ENCODE peak calls at places on chromosomes 12 and 14, in eight cellular contexts. One of them, this sample, is unnamed.

GRCh38 chr12:113137861-113138783 is 2.6 kb upstream of the RASAL1 start:
- DNase-seq in nephron progenitor cell: no peak
- DNase-seq in activated CD4-positive, alpha-beta T cell treated with anti-CD3 and anti-CD28 coated beads, Interleukin-2, amount 50 U/mL, for 24 hours: no peak
- DNase-seq in fibroblast of lung: no peak
- DNase-seq in NCI-H1417 treated with DMSO at 0.1 percent for 48 hours: no peak
- DNase-seq in HuH-7: no peak
- DNase-seq in left colon: peak
- DNase-seq in erythroblast: no peak
- DNase-seq in this sample: no peak

GRCh38 chr14:94171208-94171607 is 2.9 kb upstream of the PPP4R4 start:
- DNase-seq in nephron progenitor cell: no peak
- DNase-seq in activated CD4-positive, alpha-beta T cell treated with anti-CD3 and anti-CD28 coated beads, Interleukin-2, amount 50 U/mL, for 24 hours: no peak
- DNase-seq in fibroblast of lung: no peak
- DNase-seq in NCI-H1417 treated with DMSO at 0.1 percent for 48 hours: no peak
- DNase-seq in HuH-7: no peak
- DNase-seq in left colon: no peak
- DNase-seq in erythroblast: no peak
- DNase-seq in this sample: no peak

GRCh38 chr14:60302663-60303062 is 53.6 kb downstream of the PPM1A start:
- DNase-seq in nephron progenitor cell: no peak
- DNase-seq in activated CD4-positive, alpha-beta T cell treated with anti-CD3 and anti-CD28 coated beads, Interleukin-2, amount 50 U/mL, for 24 hours: no peak
- DNase-seq in fibroblast of lung: no peak
- DNase-seq in NCI-H1417 treated with DMSO at 0.1 percent for 48 hours: no peak
- DNase-seq in HuH-7: no peak
- DNase-seq in left colon: no peak
- DNase-seq in erythroblast: no peak
- DNase-seq in this sample: no peak

GRCh38 chr12:24948816-24949722 is at the start of gene BCAT1:
- DNase-seq in nephron progenitor cell: peak
- DNase-seq in activated CD4-positive, alpha-beta T cell treated with anti-CD3 and anti-CD28 coated beads, Interleukin-2, amount 50 U/mL, for 24 hours: peak
- DNase-seq in fibroblast of lung: peak
- DNase-seq in NCI-H1417 treated with DMSO at 0.1 percent for 48 hours: no peak
- DNase-seq in HuH-7: peak
- DNase-seq in left colon: peak
- DNase-seq in erythroblast: peak
- DNase-seq in this sample: peak

GRCh38 chr12:12327802-12328201 is 22.2 kb downstream of the MANSC1 start:
- DNase-seq in nephron progenitor cell: no peak
- DNase-seq in activated CD4-positive, alpha-beta T cell treated with anti-CD3 and anti-CD28 coated beads, Interleukin-2, amount 50 U/mL, for 24 hours: peak
- DNase-seq in fibroblast of lung: peak
- DNase-seq in NCI-H1417 treated with DMSO at 0.1 percent for 48 hours: no peak
- DNase-seq in HuH-7: peak
- DNase-seq in left colon: no peak
- DNase-seq in erythroblast: peak
- DNase-seq in this sample: peak

GRCh38 chr14:27730204-27730603 is 1036.4 kb upstream of the FOXG1 start:
- DNase-seq in nephron progenitor cell: no peak
- DNase-seq in activated CD4-positive, alpha-beta T cell treated with anti-CD3 and anti-CD28 coated beads, Interleukin-2, amount 50 U/mL, for 24 hours: no peak
- DNase-seq in fibroblast of lung: no peak
- DNase-seq in NCI-H1417 treated with DMSO at 0.1 percent for 48 hours: no peak
- DNase-seq in HuH-7: no peak
- DNase-seq in left colon: no peak
- DNase-seq in erythroblast: no peak
- DNase-seq in this sample: no peak

GRCh38 chr12:131137836-131138637 is 184.3 kb downstream of the ADGRD1 start:
- DNase-seq in nephron progenitor cell: peak
- DNase-seq in activated CD4-positive, alpha-beta T cell treated with anti-CD3 and anti-CD28 coated beads, Interleukin-2, amount 50 U/mL, for 24 hours: no peak
- DNase-seq in fibroblast of lung: no peak
- DNase-seq in NCI-H1417 treated with DMSO at 0.1 percent for 48 hours: no peak
- DNase-seq in HuH-7: no peak
- DNase-seq in left colon: no peak
- DNase-seq in erythroblast: no peak
- DNase-seq in this sample: no peak

GRCh38 chr14:21940887-21941855 is 267.6 kb upstream of the OR4E1 start:
- DNase-seq in nephron progenitor cell: peak
- DNase-seq in activated CD4-positive, alpha-beta T cell treated with anti-CD3 and anti-CD28 coated beads, Interleukin-2, amount 50 U/mL, for 24 hours: peak
- DNase-seq in fibroblast of lung: peak
- DNase-seq in NCI-H1417 treated with DMSO at 0.1 percent for 48 hours: no peak
- DNase-seq in HuH-7: peak
- DNase-seq in left colon: no peak
- DNase-seq in erythroblast: peak
- DNase-seq in this sample: peak

GRCh38 chr14:92560106-92560865 is 46.7 kb downstream of the RIN3 start:
- DNase-seq in nephron progenitor cell: no peak
- DNase-seq in activated CD4-positive, alpha-beta T cell treated with anti-CD3 and anti-CD28 coated beads, Interleukin-2, amount 50 U/mL, for 24 hours: no peak
- DNase-seq in fibroblast of lung: no peak
- DNase-seq in NCI-H1417 treated with DMSO at 0.1 percent for 48 hours: no peak
- DNase-seq in HuH-7: no peak
- DNase-seq in left colon: no peak
- DNase-seq in erythroblast: no peak
- DNase-seq in this sample: no peak

GRCh38 chr14:20631023-20631820 is 10.3 kb downstream of the OR6S1 start:
- DNase-seq in nephron progenitor cell: peak
- DNase-seq in activated CD4-positive, alpha-beta T cell treated with anti-CD3 and anti-CD28 coated beads, Interleukin-2, amount 50 U/mL, for 24 hours: peak
- DNase-seq in fibroblast of lung: peak
- DNase-seq in NCI-H1417 treated with DMSO at 0.1 percent for 48 hours: no peak
- DNase-seq in HuH-7: no peak
- DNase-seq in left colon: peak
- DNase-seq in erythroblast: peak
- DNase-seq in this sample: peak

GRCh38 chr14:103519043-103519836 is 3.4 kb downstream of the CKB start:
- DNase-seq in nephron progenitor cell: no peak
- DNase-seq in activated CD4-positive, alpha-beta T cell treated with anti-CD3 and anti-CD28 coated beads, Interleukin-2, amount 50 U/mL, for 24 hours: no peak
- DNase-seq in fibroblast of lung: peak
- DNase-seq in NCI-H1417 treated with DMSO at 0.1 percent for 48 hours: no peak
- DNase-seq in HuH-7: no peak
- DNase-seq in left colon: peak
- DNase-seq in erythroblast: peak
- DNase-seq in this sample: no peak

GRCh38 chr14:103391048-103391447 is 5.8 kb downstream of the MARK3 start:
- DNase-seq in nephron progenitor cell: no peak
- DNase-seq in activated CD4-positive, alpha-beta T cell treated with anti-CD3 and anti-CD28 coated beads, Interleukin-2, amount 50 U/mL, for 24 hours: no peak
- DNase-seq in fibroblast of lung: peak
- DNase-seq in NCI-H1417 treated with DMSO at 0.1 percent for 48 hours: no peak
- DNase-seq in HuH-7: no peak
- DNase-seq in left colon: no peak
- DNase-seq in erythroblast: peak
- DNase-seq in this sample: peak

GRCh38 chr12:9784326-9784725 is 23.6 kb upstream of the CD69 start:
- DNase-seq in nephron progenitor cell: no peak
- DNase-seq in activated CD4-positive, alpha-beta T cell treated with anti-CD3 and anti-CD28 coated beads, Interleukin-2, amount 50 U/mL, for 24 hours: no peak
- DNase-seq in fibroblast of lung: no peak
- DNase-seq in NCI-H1417 treated with DMSO at 0.1 percent for 48 hours: no peak
- DNase-seq in HuH-7: no peak
- DNase-seq in left colon: no peak
- DNase-seq in erythroblast: no peak
- DNase-seq in this sample: no peak

GRCh38 chr12:81022531-81022930 is 55.3 kb upstream of the ACSS3 start:
- DNase-seq in nephron progenitor cell: no peak
- DNase-seq in activated CD4-positive, alpha-beta T cell treated with anti-CD3 and anti-CD28 coated beads, Interleukin-2, amount 50 U/mL, for 24 hours: no peak
- DNase-seq in fibroblast of lung: peak
- DNase-seq in NCI-H1417 treated with DMSO at 0.1 percent for 48 hours: no peak
- DNase-seq in HuH-7: no peak
- DNase-seq in left colon: no peak
- DNase-seq in erythroblast: no peak
- DNase-seq in this sample: no peak

GRCh38 chr12:40238221-40238902 is 13.6 kb downstream of the LRRK2 start:
- DNase-seq in nephron progenitor cell: no peak
- DNase-seq in activated CD4-positive, alpha-beta T cell treated with anti-CD3 and anti-CD28 coated beads, Interleukin-2, amount 50 U/mL, for 24 hours: no peak
- DNase-seq in fibroblast of lung: no peak
- DNase-seq in NCI-H1417 treated with DMSO at 0.1 percent for 48 hours: no peak
- DNase-seq in HuH-7: no peak
- DNase-seq in left colon: no peak
- DNase-seq in erythroblast: no peak
- DNase-seq in this sample: no peak

GRCh38 chr12:19183121-19183838 is 53.7 kb downstream of the PLEKHA5 start:
- DNase-seq in nephron progenitor cell: no peak
- DNase-seq in activated CD4-positive, alpha-beta T cell treated with anti-CD3 and anti-CD28 coated beads, Interleukin-2, amount 50 U/mL, for 24 hours: no peak
- DNase-seq in fibroblast of lung: peak
- DNase-seq in NCI-H1417 treated with DMSO at 0.1 percent for 48 hours: no peak
- DNase-seq in HuH-7: no peak
- DNase-seq in left colon: no peak
- DNase-seq in erythroblast: no peak
- DNase-seq in this sample: peak

GRCh38 chr12:79255326-79255725 is 390.8 kb downstream of the SYT1 start:
- DNase-seq in nephron progenitor cell: no peak
- DNase-seq in activated CD4-positive, alpha-beta T cell treated with anti-CD3 and anti-CD28 coated beads, Interleukin-2, amount 50 U/mL, for 24 hours: no peak
- DNase-seq in fibroblast of lung: peak
- DNase-seq in NCI-H1417 treated with DMSO at 0.1 percent for 48 hours: no peak
- DNase-seq in HuH-7: no peak
- DNase-seq in left colon: no peak
- DNase-seq in erythroblast: no peak
- DNase-seq in this sample: no peak

GRCh38 chr12:28939427-28939826 is 209.7 kb upstream of the FAR2 start:
- DNase-seq in nephron progenitor cell: no peak
- DNase-seq in activated CD4-positive, alpha-beta T cell treated with anti-CD3 and anti-CD28 coated beads, Interleukin-2, amount 50 U/mL, for 24 hours: no peak
- DNase-seq in fibroblast of lung: no peak
- DNase-seq in NCI-H1417 treated with DMSO at 0.1 percent for 48 hours: no peak
- DNase-seq in HuH-7: no peak
- DNase-seq in left colon: no peak
- DNase-seq in erythroblast: no peak
- DNase-seq in this sample: no peak

GRCh38 chr14:103890836-103891666 is 37.2 kb upstream of the TDRD9 start:
- DNase-seq in nephron progenitor cell: no peak
- DNase-seq in activated CD4-positive, alpha-beta T cell treated with anti-CD3 and anti-CD28 coated beads, Interleukin-2, amount 50 U/mL, for 24 hours: no peak
- DNase-seq in fibroblast of lung: no peak
- DNase-seq in NCI-H1417 treated with DMSO at 0.1 percent for 48 hours: no peak
- DNase-seq in HuH-7: no peak
- DNase-seq in left colon: no peak
- DNase-seq in erythroblast: no peak
- DNase-seq in this sample: no peak

GRCh38 chr12:99605-100004 is 33.0 kb downstream of the IQSEC3 start:
- DNase-seq in nephron progenitor cell: peak
- DNase-seq in activated CD4-positive, alpha-beta T cell treated with anti-CD3 and anti-CD28 coated beads, Interleukin-2, amount 50 U/mL, for 24 hours: no peak
- DNase-seq in fibroblast of lung: peak
- DNase-seq in NCI-H1417 treated with DMSO at 0.1 percent for 48 hours: no peak
- DNase-seq in HuH-7: no peak
- DNase-seq in left colon: no peak
- DNase-seq in erythroblast: no peak
- DNase-seq in this sample: peak

GRCh38 chr14:92938235-92938875 is 15.4 kb downstream of the CHGA start:
- DNase-seq in nephron progenitor cell: no peak
- DNase-seq in activated CD4-positive, alpha-beta T cell treated with anti-CD3 and anti-CD28 coated beads, Interleukin-2, amount 50 U/mL, for 24 hours: no peak
- DNase-seq in fibroblast of lung: no peak
- DNase-seq in NCI-H1417 treated with DMSO at 0.1 percent for 48 hours: no peak
- DNase-seq in HuH-7: no peak
- DNase-seq in left colon: no peak
- DNase-seq in erythroblast: no peak
- DNase-seq in this sample: no peak

GRCh38 chr14:54627718-54628345 is 60.9 kb downstream of the SAMD4A start:
- DNase-seq in nephron progenitor cell: peak
- DNase-seq in activated CD4-positive, alpha-beta T cell treated with anti-CD3 and anti-CD28 coated beads, Interleukin-2, amount 50 U/mL, for 24 hours: peak
- DNase-seq in fibroblast of lung: peak
- DNase-seq in NCI-H1417 treated with DMSO at 0.1 percent for 48 hours: no peak
- DNase-seq in HuH-7: no peak
- DNase-seq in left colon: no peak
- DNase-seq in erythroblast: no peak
- DNase-seq in this sample: peak

GRCh38 chr12:10753066-10753465 is 29.9 kb upstream of the YBX3 start:
- DNase-seq in nephron progenitor cell: no peak
- DNase-seq in activated CD4-positive, alpha-beta T cell treated with anti-CD3 and anti-CD28 coated beads, Interleukin-2, amount 50 U/mL, for 24 hours: no peak
- DNase-seq in fibroblast of lung: peak
- DNase-seq in NCI-H1417 treated with DMSO at 0.1 percent for 48 hours: no peak
- DNase-seq in HuH-7: no peak
- DNase-seq in left colon: no peak
- DNase-seq in erythroblast: no peak
- DNase-seq in this sample: no peak

This sample was measured in neural progenitor cell.